ENCODE peak calls at places on chromosomes 1 and 21, in nine cellular contexts. One of them, this sample, is unnamed.

GRCh38 chr1:82538876-82539275 is 738.1 kb downstream of the ADGRL2 start:
- DNase-seq in kidney tubule cell: peak
- DNase-seq in AG09319: peak
- DNase-seq in naive thymus-derived CD4-positive, alpha-beta T cell: no peak
- DNase-seq in kidney: no peak
- DNase-seq in GM13977: no peak
- DNase-seq in left ventricle myocardium inferior: no peak
- DNase-seq in astrocyte: peak
- DNase-seq in NCI-H748 treated with DMSO at 0.1 percent for 48 hours: no peak
- DNase-seq in this sample: no peak

GRCh38 chr1:191255354-191256057 is 777.8 kb upstream of the BRINP3 start:
- DNase-seq in kidney tubule cell: peak
- DNase-seq in AG09319: no peak
- DNase-seq in naive thymus-derived CD4-positive, alpha-beta T cell: no peak
- DNase-seq in kidney: no peak
- DNase-seq in GM13977: no peak
- DNase-seq in left ventricle myocardium inferior: no peak
- DNase-seq in astrocyte: no peak
- DNase-seq in NCI-H748 treated with DMSO at 0.1 percent for 48 hours: no peak
- DNase-seq in this sample: no peak

GRCh38 chr1:186442651-186443114 is 18.2 kb downstream of the PDC start:
- DNase-seq in kidney tubule cell: no peak
- DNase-seq in AG09319: no peak
- DNase-seq in naive thymus-derived CD4-positive, alpha-beta T cell: no peak
- DNase-seq in kidney: no peak
- DNase-seq in GM13977: no peak
- DNase-seq in left ventricle myocardium inferior: no peak
- DNase-seq in astrocyte: peak
- DNase-seq in NCI-H748 treated with DMSO at 0.1 percent for 48 hours: peak
- DNase-seq in this sample: no peak

GRCh38 chr1:200706109-200706720 is 32.5 kb upstream of the CAMSAP2 start:
- DNase-seq in kidney tubule cell: no peak
- DNase-seq in AG09319: no peak
- DNase-seq in naive thymus-derived CD4-positive, alpha-beta T cell: no peak
- DNase-seq in kidney: no peak
- DNase-seq in GM13977: no peak
- DNase-seq in left ventricle myocardium inferior: no peak
- DNase-seq in astrocyte: no peak
- DNase-seq in NCI-H748 treated with DMSO at 0.1 percent for 48 hours: no peak
- DNase-seq in this sample: no peak

GRCh38 chr1:214349781-214350180 is 68.8 kb downstream of the SMYD2 start:
- DNase-seq in kidney tubule cell: no peak
- DNase-seq in AG09319: no peak
- DNase-seq in naive thymus-derived CD4-positive, alpha-beta T cell: no peak
- DNase-seq in kidney: no peak
- DNase-seq in GM13977: no peak
- DNase-seq in left ventricle myocardium inferior: no peak
- DNase-seq in astrocyte: peak
- DNase-seq in NCI-H748 treated with DMSO at 0.1 percent for 48 hours: no peak
- DNase-seq in this sample: no peak

GRCh38 chr1:160004427-160004826 is 27.4 kb downstream of the PIGM start:
- DNase-seq in kidney tubule cell: no peak
- DNase-seq in AG09319: no peak
- DNase-seq in naive thymus-derived CD4-positive, alpha-beta T cell: no peak
- DNase-seq in kidney: no peak
- DNase-seq in GM13977: no peak
- DNase-seq in left ventricle myocardium inferior: no peak
- DNase-seq in astrocyte: no peak
- DNase-seq in NCI-H748 treated with DMSO at 0.1 percent for 48 hours: no peak
- DNase-seq in this sample: no peak

GRCh38 chr1:10074059-10074854 is 41.5 kb downstream of the UBE4B start:
- DNase-seq in kidney tubule cell: peak
- DNase-seq in AG09319: peak
- DNase-seq in naive thymus-derived CD4-positive, alpha-beta T cell: no peak
- DNase-seq in kidney: no peak
- DNase-seq in GM13977: peak
- DNase-seq in left ventricle myocardium inferior: no peak
- DNase-seq in astrocyte: peak
- DNase-seq in NCI-H748 treated with DMSO at 0.1 percent for 48 hours: no peak
- DNase-seq in this sample: peak

GRCh38 chr1:227885135-227885647 is 62.5 kb downstream of the WNT9A start:
- DNase-seq in kidney tubule cell: no peak
- DNase-seq in AG09319: no peak
- DNase-seq in naive thymus-derived CD4-positive, alpha-beta T cell: no peak
- DNase-seq in kidney: no peak
- DNase-seq in GM13977: peak
- DNase-seq in left ventricle myocardium inferior: no peak
- DNase-seq in astrocyte: no peak
- DNase-seq in NCI-H748 treated with DMSO at 0.1 percent for 48 hours: no peak
- DNase-seq in this sample: no peak

GRCh38 chr1:216722841-216723240 is 388 bp downstream of the ESRRG start:
- DNase-seq in kidney tubule cell: no peak
- DNase-seq in AG09319: no peak
- DNase-seq in naive thymus-derived CD4-positive, alpha-beta T cell: no peak
- DNase-seq in kidney: no peak
- DNase-seq in GM13977: no peak
- DNase-seq in left ventricle myocardium inferior: no peak
- DNase-seq in astrocyte: no peak
- DNase-seq in NCI-H748 treated with DMSO at 0.1 percent for 48 hours: peak
- DNase-seq in this sample: no peak

GRCh38 chr21:38720074-38720473 is 85.7 kb upstream of the ETS2 start:
- DNase-seq in kidney tubule cell: no peak
- DNase-seq in AG09319: no peak
- DNase-seq in naive thymus-derived CD4-positive, alpha-beta T cell: no peak
- DNase-seq in kidney: no peak
- DNase-seq in GM13977: no peak
- DNase-seq in left ventricle myocardium inferior: no peak
- DNase-seq in astrocyte: no peak
- DNase-seq in NCI-H748 treated with DMSO at 0.1 percent for 48 hours: no peak
- DNase-seq in this sample: no peak

GRCh38 chr1:208252126-208252853 is 8.1 kb upstream of the PLXNA2 start:
- DNase-seq in kidney tubule cell: peak
- DNase-seq in AG09319: no peak
- DNase-seq in naive thymus-derived CD4-positive, alpha-beta T cell: no peak
- DNase-seq in kidney: no peak
- DNase-seq in GM13977: no peak
- DNase-seq in left ventricle myocardium inferior: no peak
- DNase-seq in astrocyte: no peak
- DNase-seq in NCI-H748 treated with DMSO at 0.1 percent for 48 hours: no peak
- DNase-seq in this sample: no peak

GRCh38 chr1:158117854-158118691 is 62.6 kb upstream of the CD1D start:
- DNase-seq in kidney tubule cell: peak
- DNase-seq in AG09319: no peak
- DNase-seq in naive thymus-derived CD4-positive, alpha-beta T cell: peak
- DNase-seq in kidney: no peak
- DNase-seq in GM13977: no peak
- DNase-seq in left ventricle myocardium inferior: no peak
- DNase-seq in astrocyte: no peak
- DNase-seq in NCI-H748 treated with DMSO at 0.1 percent for 48 hours: no peak
- DNase-seq in this sample: no peak

GRCh38 chr1:205802060-205802459 is 10.9 kb downstream of the SLC41A1 start:
- DNase-seq in kidney tubule cell: no peak
- DNase-seq in AG09319: no peak
- DNase-seq in naive thymus-derived CD4-positive, alpha-beta T cell: no peak
- DNase-seq in kidney: no peak
- DNase-seq in GM13977: no peak
- DNase-seq in left ventricle myocardium inferior: no peak
- DNase-seq in astrocyte: no peak
- DNase-seq in NCI-H748 treated with DMSO at 0.1 percent for 48 hours: no peak
- DNase-seq in this sample: no peak

This sample was measured in amniotic stem cell.